ENCODE peak calls at places on chromosomes 3 and 15, in eight cellular contexts. One of them, this sample, is unnamed.

GRCh38 chr3:51921081-51921578 is 18.0 kb upstream of the IQCF1 start:
- DNase-seq in RWPE1: no peak
- DNase-seq in upper lobe of left lung: no peak
- DNase-seq in stomach: no peak
- DNase-seq in hepatocyte: no peak
- DNase-seq in upper lobe of right lung: no peak
- DNase-seq in heart left ventricle: no peak
- DNase-seq in uterus: no peak
- DNase-seq in this sample: no peak

GRCh38 chr3:16476636-16477035 is 36.9 kb downstream of the RFTN1 start:
- DNase-seq in heart left ventricle: no peak
- DNase-seq in stomach: no peak
- DNase-seq in upper lobe of left lung: no peak
- DNase-seq in upper lobe of right lung: no peak
- DNase-seq in hepatocyte: peak; percentile 51
- DNase-seq in uterus: no peak
- DNase-seq in RWPE1: no peak
- DNase-seq in this sample: no peak

GRCh38 chr15:33074942-33075341 is 119.6 kb downstream of the FMN1 start:
- DNase-seq in upper lobe of left lung: no peak
- DNase-seq in hepatocyte: no peak
- DNase-seq in uterus: no peak
- DNase-seq in upper lobe of right lung: no peak
- DNase-seq in stomach: no peak
- DNase-seq in heart left ventricle: no peak
- DNase-seq in RWPE1: no peak
- DNase-seq in this sample: no peak

GRCh38 chr3:134350266-134350665 is 24.0 kb downstream of the AMOTL2 start:
- DNase-seq in RWPE1: no peak
- DNase-seq in heart left ventricle: no peak
- DNase-seq in uterus: no peak
- DNase-seq in hepatocyte: no peak
- DNase-seq in upper lobe of left lung: no peak
- DNase-seq in stomach: no peak
- DNase-seq in upper lobe of right lung: peak; percentile 33
- DNase-seq in this sample: no peak

GRCh38 chr15:42353061-42353460 is 6.2 kb upstream of the CAPN3 start:
- DNase-seq in stomach: no peak
- DNase-seq in hepatocyte: no peak
- DNase-seq in upper lobe of right lung: no peak
- DNase-seq in uterus: no peak
- DNase-seq in RWPE1: no peak
- DNase-seq in heart left ventricle: no peak
- DNase-seq in upper lobe of left lung: no peak
- DNase-seq in this sample: no peak

GRCh38 chr3:72041531-72041930 is 256.6 kb upstream of the PROK2 start:
- DNase-seq in upper lobe of right lung: no peak
- DNase-seq in upper lobe of left lung: no peak
- DNase-seq in uterus: peak; percentile 37
- DNase-seq in stomach: no peak
- DNase-seq in hepatocyte: peak; percentile 40
- DNase-seq in RWPE1: no peak
- DNase-seq in heart left ventricle: no peak
- DNase-seq in this sample: peak; percentile 76

GRCh38 chr15:100763764-100764750 is 115.6 kb upstream of the ALDH1A3 start:
- DNase-seq in RWPE1: no peak
- DNase-seq in upper lobe of right lung: peak; percentile 57
- DNase-seq in upper lobe of left lung: no peak
- DNase-seq in stomach: no peak
- DNase-seq in heart left ventricle: peak; percentile 51
- DNase-seq in hepatocyte: no peak
- DNase-seq in uterus: peak; percentile 21
- DNase-seq in this sample: no peak

GRCh38 chr3:128577711-128578110 is 72.9 kb downstream of the RPN1 start:
- DNase-seq in stomach: no peak
- DNase-seq in heart left ventricle: no peak
- DNase-seq in RWPE1: no peak
- DNase-seq in uterus: no peak
- DNase-seq in upper lobe of left lung: no peak
- DNase-seq in hepatocyte: no peak
- DNase-seq in upper lobe of right lung: no peak
- DNase-seq in this sample: no peak

GRCh38 chr3:196274585-196274984 is 12.9 kb downstream of the PCYT1A start:
- DNase-seq in heart left ventricle: no peak
- DNase-seq in upper lobe of right lung: no peak
- DNase-seq in uterus: no peak
- DNase-seq in upper lobe of left lung: no peak
- DNase-seq in RWPE1: no peak
- DNase-seq in hepatocyte: no peak
- DNase-seq in stomach: no peak
- DNase-seq in this sample: no peak

GRCh38 chr3:87873136-87873535 is 185.7 kb downstream of the CGGBP1 start:
- DNase-seq in upper lobe of right lung: no peak
- DNase-seq in upper lobe of left lung: no peak
- DNase-seq in hepatocyte: no peak
- DNase-seq in RWPE1: no peak
- DNase-seq in uterus: no peak
- DNase-seq in stomach: no peak
- DNase-seq in heart left ventricle: no peak
- DNase-seq in this sample: no peak

GRCh38 chr3:120506076-120506827 is 55.5 kb upstream of the FSTL1 start:
- DNase-seq in hepatocyte: no peak
- DNase-seq in uterus: no peak
- DNase-seq in stomach: no peak
- DNase-seq in upper lobe of left lung: peak; percentile 46
- DNase-seq in heart left ventricle: no peak
- DNase-seq in upper lobe of right lung: no peak
- DNase-seq in RWPE1: no peak
- DNase-seq in this sample: no peak

GRCh38 chr3:160870327-160870726 is 114.3 kb downstream of the PPM1L start:
- DNase-seq in upper lobe of right lung: no peak
- DNase-seq in heart left ventricle: no peak
- DNase-seq in RWPE1: no peak
- DNase-seq in uterus: no peak
- DNase-seq in hepatocyte: no peak
- DNase-seq in stomach: no peak
- DNase-seq in upper lobe of left lung: no peak
- DNase-seq in this sample: no peak

DNA sequence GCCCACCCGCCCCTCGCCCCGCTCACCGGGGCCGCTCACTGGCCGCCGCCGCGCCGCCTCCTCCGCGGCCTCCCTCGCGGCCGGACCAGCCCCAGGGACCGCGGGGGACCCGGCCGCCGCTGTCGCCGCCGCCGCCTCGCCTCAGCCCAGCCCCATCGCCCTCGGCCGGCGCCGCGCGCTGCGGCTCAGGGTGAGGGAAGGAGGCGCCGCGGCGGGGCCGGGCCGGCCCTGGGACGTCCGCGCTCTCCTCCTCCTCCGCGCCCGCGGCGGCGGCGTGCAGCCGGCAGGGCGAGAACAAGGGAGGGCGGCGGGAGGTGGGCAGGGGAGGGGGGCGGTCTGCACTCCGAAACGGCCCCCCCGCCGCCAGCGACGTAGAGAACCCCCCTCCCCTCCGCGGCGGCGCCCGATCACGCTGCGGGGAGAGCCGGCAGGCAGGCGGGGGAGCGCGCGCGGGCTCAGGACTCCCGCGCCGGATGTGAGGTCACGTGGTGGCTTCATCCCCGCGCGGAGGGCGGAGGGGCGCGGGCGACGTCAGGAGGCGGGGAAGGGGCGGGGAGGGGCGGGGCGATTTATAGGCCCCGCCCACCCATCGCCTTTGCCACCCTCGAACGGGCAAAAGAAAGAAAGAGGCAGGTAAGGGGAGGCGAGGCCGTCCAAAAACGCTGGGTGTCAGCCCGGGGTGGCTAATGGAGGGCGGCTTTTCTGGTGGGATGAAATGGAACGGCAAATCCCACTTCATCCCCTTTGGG is at the start of gene ATP13A3:
- DNase-seq in uterus: peak; percentile 88
- DNase-seq in hepatocyte: peak; percentile 97
- DNase-seq in heart left ventricle: peak; percentile 90
- DNase-seq in upper lobe of left lung: peak; percentile 93
- DNase-seq in upper lobe of right lung: peak; percentile 96
- DNase-seq in RWPE1: peak; percentile 94
- DNase-seq in stomach: peak; percentile 93
- DNase-seq in this sample: peak; percentile 95
- TF ChIP-seq CTCF in uterus: no peak
- TF ChIP-seq CTCF in hepatocyte: no peak
- TF ChIP-seq CTCF in heart left ventricle: no peak
- TF ChIP-seq CTCF in upper lobe of left lung: no peak
- TF ChIP-seq CTCF in upper lobe of right lung: no peak
- TF ChIP-seq CTCF in RWPE1: no peak
- TF ChIP-seq CTCF in stomach: no peak
- TF ChIP-seq CTCF in this sample: no peak

GRCh38 chr15:60655252-60655651 is 176.3 kb upstream of the ICE2 start:
- DNase-seq in stomach: no peak
- DNase-seq in uterus: no peak
- DNase-seq in upper lobe of right lung: no peak
- DNase-seq in hepatocyte: no peak
- DNase-seq in heart left ventricle: no peak
- DNase-seq in RWPE1: no peak
- DNase-seq in upper lobe of left lung: no peak
- DNase-seq in this sample: no peak

GRCh38 chr15:60656041-60656440 is 177.1 kb upstream of the ICE2 start:
- DNase-seq in heart left ventricle: no peak
- DNase-seq in RWPE1: no peak
- DNase-seq in hepatocyte: no peak
- DNase-seq in uterus: no peak
- DNase-seq in upper lobe of left lung: no peak
- DNase-seq in upper lobe of right lung: no peak
- DNase-seq in stomach: no peak
- DNase-seq in this sample: no peak

GRCh38 chr15:60660290-60661051 is 181.5 kb upstream of the ICE2 start:
- DNase-seq in hepatocyte: peak; percentile 33
- DNase-seq in upper lobe of left lung: no peak
- DNase-seq in stomach: no peak
- DNase-seq in upper lobe of right lung: no peak
- DNase-seq in uterus: peak; percentile 55
- DNase-seq in RWPE1: peak; percentile 79
- DNase-seq in heart left ventricle: no peak
- DNase-seq in this sample: no peak

GRCh38 chr15:60656491-60657284 is 177.7 kb upstream of the ICE2 start:
- DNase-seq in hepatocyte: no peak
- DNase-seq in RWPE1: no peak
- DNase-seq in heart left ventricle: no peak
- DNase-seq in stomach: no peak
- DNase-seq in upper lobe of right lung: no peak
- DNase-seq in uterus: no peak
- DNase-seq in upper lobe of left lung: no peak
- DNase-seq in this sample: no peak

GRCh38 chr15:60661075-60661645 is 182.2 kb upstream of the ICE2 start:
- DNase-seq in RWPE1: no peak
- DNase-seq in uterus: no peak
- DNase-seq in upper lobe of right lung: no peak
- DNase-seq in stomach: no peak
- DNase-seq in heart left ventricle: no peak
- DNase-seq in upper lobe of left lung: no peak
- DNase-seq in hepatocyte: no peak
- DNase-seq in this sample: no peak
- H3K27ac ChIP-seq in RWPE1: no peak overlapping the region
- H3K27ac ChIP-seq in uterus: peak overlapping the region; percentile 75
- H3K27ac ChIP-seq in upper lobe of right lung: no peak overlapping the region
- H3K27ac ChIP-seq in stomach: no peak overlapping the region
- H3K27ac ChIP-seq in heart left ventricle: peak overlapping the region; percentile 47
- H3K27ac ChIP-seq in upper lobe of left lung: no peak overlapping the region
- H3K27ac ChIP-seq in hepatocyte: no peak overlapping the region
- H3K27ac ChIP-seq in this sample: peak overlapping the region; percentile 62

DNA sequence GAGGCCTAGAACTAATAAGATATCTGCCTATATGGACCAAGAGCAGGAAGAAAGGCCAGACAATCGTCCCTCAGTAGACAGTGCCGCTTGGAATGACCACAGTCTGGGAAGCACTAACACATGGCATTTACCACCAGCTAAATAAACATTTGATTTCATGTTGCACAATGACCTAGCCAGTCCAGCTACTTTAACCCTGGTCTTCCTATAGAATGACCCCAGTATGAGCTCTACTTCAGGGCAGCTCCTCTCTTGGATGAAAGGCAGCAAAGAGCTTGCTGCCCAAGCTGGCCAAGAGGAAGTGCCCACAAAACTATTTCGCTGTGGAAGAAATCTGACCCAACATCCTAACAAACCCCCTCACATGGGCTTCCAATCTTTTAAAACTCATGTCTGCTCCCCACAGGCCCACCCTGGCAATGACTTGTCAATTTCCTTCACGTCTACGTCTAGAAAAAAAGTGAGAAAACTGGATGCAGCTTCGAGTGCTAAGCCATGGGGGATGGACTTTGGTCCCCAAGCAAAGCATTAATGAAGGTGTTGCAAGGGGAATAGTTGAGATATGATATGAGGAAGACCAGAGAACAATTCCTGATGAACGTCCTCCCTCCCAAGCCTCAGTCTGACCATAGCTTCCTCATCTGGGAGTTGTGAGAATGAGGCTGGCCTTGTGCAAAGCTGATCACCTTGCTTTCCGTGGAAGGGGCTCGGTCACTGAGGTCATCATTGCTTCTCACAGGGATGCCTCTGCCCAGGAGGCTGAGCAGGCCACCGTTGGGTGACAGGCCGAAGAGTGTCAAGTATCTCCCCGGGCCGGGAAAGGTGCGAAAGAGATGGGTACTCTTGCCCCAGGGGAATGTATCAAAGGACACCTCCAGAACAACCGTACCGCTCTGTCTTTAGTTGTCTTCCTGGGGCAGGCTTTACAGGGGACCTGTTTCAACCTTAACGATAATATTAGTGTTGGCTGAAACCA is 993 bp downstream of the SLC25A20 start:
- DNase-seq in RWPE1: no peak
- DNase-seq in hepatocyte: peak; percentile 36
- DNase-seq in stomach: no peak
- DNase-seq in upper lobe of left lung: no peak
- DNase-seq in upper lobe of right lung: no peak
- DNase-seq in heart left ventricle: no peak
- DNase-seq in uterus: peak; percentile 16
- DNase-seq in this sample: no peak
- TF ChIP-seq CTCF in RWPE1: no peak
- TF ChIP-seq CTCF in hepatocyte: no peak
- TF ChIP-seq CTCF in stomach: no peak
- TF ChIP-seq CTCF in upper lobe of left lung: no peak
- TF ChIP-seq CTCF in upper lobe of right lung: no peak
- TF ChIP-seq CTCF in heart left ventricle: no peak
- TF ChIP-seq CTCF in uterus: no peak
- TF ChIP-seq CTCF in this sample: no peak

DNA sequence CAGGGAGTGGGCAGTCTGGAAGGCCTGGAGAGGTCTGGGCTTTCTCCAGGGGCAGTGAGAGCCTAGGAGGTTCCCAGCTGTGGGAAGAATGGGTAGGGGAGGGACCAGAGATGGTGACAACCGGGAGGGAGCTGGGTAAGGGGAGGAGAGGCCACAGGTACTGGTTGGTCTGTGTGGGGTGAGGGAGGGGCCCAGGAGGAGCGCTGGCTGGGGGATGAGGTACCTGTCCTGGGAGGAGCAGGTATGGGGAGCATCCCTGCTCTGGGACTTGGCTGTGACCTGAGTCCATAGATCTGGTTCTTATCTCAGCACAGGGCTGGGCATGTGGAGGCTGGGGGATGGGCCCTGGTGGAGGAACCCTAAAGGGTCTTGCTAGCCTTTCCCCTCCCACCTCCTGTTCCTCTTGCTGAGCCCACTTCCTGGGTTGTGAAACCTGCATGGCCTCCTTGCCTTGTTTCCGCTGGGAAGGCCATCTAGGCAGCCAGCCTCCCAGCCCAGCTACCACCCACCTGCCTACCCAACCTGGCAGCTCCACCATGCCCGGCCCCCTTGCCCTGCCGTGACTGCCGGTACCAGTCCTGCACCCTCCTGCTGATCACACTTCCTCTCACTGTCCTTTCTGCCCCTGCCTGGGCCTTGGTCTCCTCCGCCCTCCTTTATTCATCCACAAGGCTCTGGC is 11.0 kb downstream of the PRKCD start:
- DNase-seq in uterus: no peak
- DNase-seq in heart left ventricle: no peak
- DNase-seq in upper lobe of left lung: no peak
- DNase-seq in hepatocyte: no peak
- DNase-seq in RWPE1: no peak
- DNase-seq in stomach: no peak
- DNase-seq in upper lobe of right lung: no peak
- DNase-seq in this sample: no peak
- H3K27ac ChIP-seq in uterus: no peak overlapping the region
- H3K27ac ChIP-seq in heart left ventricle: no peak overlapping the region
- H3K27ac ChIP-seq in upper lobe of left lung: peak overlapping the region; percentile 96
- H3K27ac ChIP-seq in hepatocyte: no peak overlapping the region
- H3K27ac ChIP-seq in RWPE1: peak overlapping the region; percentile 8
- H3K27ac ChIP-seq in stomach: peak overlapping the region; percentile 37
- H3K27ac ChIP-seq in upper lobe of right lung: no peak overlapping the region
- H3K27ac ChIP-seq in this sample: no peak overlapping the region